ENCODE peak calls at places on chromosomes 2 and 18, in ten cellular contexts. X is GM03348, Z is GM12865, Q is lung, M is left ventricle myocardium inferior, R is renal cortical epithelial cell, F is NCI-H1105 treated with DMSO at 0.1 percent for 48 hours, Y is lower leg skin, H is iris pigment epithelial cell, N is small intestine. V is an unnamed sample.
A peak's percentile ranks its signal among the peaks of the same experiment; 100 is the strongest.

GRCh38 chr2:216555274-216555673 is 56.6 kb downstream of the RPL37A start:
- DNase-seq in X (peak; percentile 59), Z (no peak), Q (peak; percentile 76), M (peak; percentile 75), R (peak; percentile 73), F (peak; percentile 21), Y (no peak), H (no peak), N (no peak), V (no peak)

GRCh38 chr2:128606837-128607236 is 288.2 kb upstream of the HS6ST1 start:
- DNase-seq in X (no peak), Z (no peak), Q (no peak), M (no peak), R (no peak), F (no peak), Y (peak; percentile 61), H (no peak), N (no peak), V (no peak)

GRCh38 chr2:75560022-75560767 is 544 bp downstream of the EVA1A start:
- DNase-seq in X (peak; percentile 40), Z (peak; percentile 26), Q (peak; percentile 42), M (peak; percentile 33), R (no peak), F (peak; percentile 18), Y (peak; percentile 86), H (peak; percentile 40), N (peak; percentile 24), V (no peak)

GRCh38 chr18:22170421-22171262 is 1.3 kb downstream of the GATA6 start:
- DNase-seq in X (peak; percentile 86), Z (no peak), Q (peak; percentile 58), M (peak; percentile 71), R (peak; percentile 10), F (peak; percentile 37), Y (peak; percentile 87), H (peak; percentile 80), N (peak; percentile 52), V (no peak)

GRCh38 chr2:3198119-3198518 is 179.5 kb downstream of the EIPR1 start:
- DNase-seq in X (no peak), Z (peak; percentile 55), Q (no peak), M (no peak), R (no peak), F (no peak), Y (no peak), H (no peak), N (peak; percentile 7), V (no peak)

GRCh38 chr2:27282892-27283291 is 663 bp downstream of the TRIM54 start:
- DNase-seq in X (no peak), Z (no peak), Q (no peak), M (no peak), R (no peak), F (no peak), Y (no peak), H (no peak), N (no peak), V (no peak)

GRCh38 chr2:240922234-240922981 is 16.3 kb downstream of the CROCC2 start:
- DNase-seq in X (no peak), Z (no peak), Q (no peak), M (peak; percentile 10), R (no peak), F (no peak), Y (peak; percentile 82), H (no peak), N (no peak), V (no peak)

GRCh38 chr18:56641714-56642331 is 3.4 kb upstream of the TXNL1 start:
- DNase-seq in X (no peak), Z (no peak), Q (no peak), M (no peak), R (peak; percentile 62), F (no peak), Y (no peak), H (peak; percentile 75), N (no peak), V (no peak)

GRCh38 chr2:9205481-9205880 is 1.1 kb upstream of the ASAP2 start:
- DNase-seq in X (no peak), Z (peak; percentile 10), Q (no peak), M (no peak), R (no peak), F (no peak), Y (no peak), H (no peak), N (no peak), V (no peak)

GRCh38 chr2:232550351-232551261 is at the start of the genes EIF4E2 and TIGD1:
- DNase-seq in X (peak; percentile 99), Z (peak; percentile 95), Q (peak; percentile 94), M (peak; percentile 94), R (peak; percentile 80), F (peak; percentile 78), Y (peak; percentile 99), H (peak; percentile 94), N (peak; percentile 93), V (peak; percentile 66)

GRCh38 chr2:172389685-172390339 is 37.6 kb upstream of the ITGA6 start:
- DNase-seq in X (no peak), Z (no peak), Q (no peak), M (no peak), R (no peak), F (no peak), Y (no peak), H (no peak), N (peak; percentile 80), V (no peak)

GRCh38 chr2:112482309-112483046 is 522 bp downstream of the TTL start:
- DNase-seq in X (peak; percentile 50), Z (peak; percentile 42), Q (peak; percentile 42), M (peak; percentile 24), R (no peak), F (peak; percentile 40), Y (peak; percentile 87), H (peak; percentile 58), N (peak; percentile 38), V (no peak)

GRCh38 chr2:202019689-202020450 is 13.8 kb upstream of the FZD7 start:
- DNase-seq in X (no peak), Z (no peak), Q (no peak), M (peak; percentile 45), R (no peak), F (no peak), Y (no peak), H (no peak), N (no peak), V (no peak)

GRCh38 chr2:74424995-74425406 is 3.5 kb downstream of the WDR54 start:
- DNase-seq in X (no peak), Z (no peak), Q (no peak), M (no peak), R (no peak), F (no peak), Y (no peak), H (no peak), N (no peak), V (no peak)

GRCh38 chr18:26088482-26088881 is 1.9 kb downstream of the SS18 start:
- DNase-seq in X (peak; percentile 7), Z (peak; percentile 25), Q (no peak), M (no peak), R (peak; percentile 11), F (no peak), Y (no peak), H (no peak), N (no peak), V (no peak)

GRCh38 chr2:97910403-97911209 is 85.1 kb downstream of the TMEM131 start:
- DNase-seq in X (no peak), Z (no peak), Q (no peak), M (no peak), R (no peak), F (no peak), Y (no peak), H (peak; percentile 12), N (no peak), V (no peak)

GRCh38 chr2:101188683-101189405 is 37.7 kb upstream of the TBC1D8 start:
- DNase-seq in X (peak; percentile 71), Z (no peak), Q (peak; percentile 36), M (no peak), R (no peak), F (no peak), Y (no peak), H (peak; percentile 37), N (peak; percentile 30), V (no peak)

GRCh38 chr2:172226244-172227061 is 123.8 kb upstream of the DLX2 start:
- DNase-seq in X (no peak), Z (no peak), Q (no peak), M (no peak), R (no peak), F (no peak), Y (peak; percentile 85), H (no peak), N (peak; percentile 95), V (no peak)